ENCODE peak calls at places on chromosome 15, in nine cellular contexts. One of them, this sample, is unnamed.

GRCh38 chr15:73794501-73795133 is 41.5 kb upstream of the INSYN1 start:
- DNase-seq in SK-N-SH: no peak
- DNase-seq in colonic mucosa: no peak
- DNase-seq in cardiac muscle cell: no peak
- DNase-seq in right atrium auricular region: no peak
- DNase-seq in IMR-90: peak; percentile 29
- DNase-seq in tibial nerve: no peak
- DNase-seq in AG04450: no peak
- DNase-seq in heart left ventricle: no peak
- DNase-seq in this sample: no peak

GRCh38 chr15:54810496-54810895 is 386.2 kb downstream of the RSL24D1 start:
- DNase-seq in SK-N-SH: no peak
- DNase-seq in colonic mucosa: no peak
- DNase-seq in cardiac muscle cell: no peak
- DNase-seq in right atrium auricular region: no peak
- DNase-seq in IMR-90: no peak
- DNase-seq in tibial nerve: no peak
- DNase-seq in AG04450: no peak
- DNase-seq in heart left ventricle: no peak
- DNase-seq in this sample: no peak

GRCh38 chr15:75213212-75213767 is 11.6 kb downstream of the C15orf39 start:
- DNase-seq in SK-N-SH: no peak
- DNase-seq in colonic mucosa: no peak
- DNase-seq in cardiac muscle cell: no peak
- DNase-seq in right atrium auricular region: no peak
- DNase-seq in IMR-90: no peak
- DNase-seq in tibial nerve: no peak
- DNase-seq in AG04450: no peak
- DNase-seq in heart left ventricle: no peak
- DNase-seq in this sample: no peak

GRCh38 chr15:32825219-32825618 is 107.4 kb downstream of the GREM1 start:
- DNase-seq in SK-N-SH: no peak
- DNase-seq in colonic mucosa: no peak
- DNase-seq in cardiac muscle cell: no peak
- DNase-seq in right atrium auricular region: no peak
- DNase-seq in IMR-90: no peak
- DNase-seq in tibial nerve: no peak
- DNase-seq in AG04450: no peak
- DNase-seq in heart left ventricle: no peak
- DNase-seq in this sample: no peak

GRCh38 chr15:44788748-44789147 is 52.4 kb downstream of the TRIM69 start:
- DNase-seq in SK-N-SH: no peak
- DNase-seq in colonic mucosa: no peak
- DNase-seq in cardiac muscle cell: no peak
- DNase-seq in right atrium auricular region: no peak
- DNase-seq in IMR-90: no peak
- DNase-seq in tibial nerve: no peak
- DNase-seq in AG04450: no peak
- DNase-seq in heart left ventricle: no peak
- DNase-seq in this sample: no peak

GRCh38 chr15:63553388-63553791 is 43.8 kb upstream of the FBXL22 start:
- DNase-seq in SK-N-SH: no peak
- DNase-seq in colonic mucosa: no peak
- DNase-seq in cardiac muscle cell: peak; percentile 63
- DNase-seq in right atrium auricular region: no peak
- DNase-seq in IMR-90: peak; percentile 97
- DNase-seq in tibial nerve: peak; percentile 15
- DNase-seq in AG04450: peak; percentile 83
- DNase-seq in heart left ventricle: no peak
- DNase-seq in this sample: no peak

GRCh38 chr15:47870956-47871625 is 153.8 kb downstream of the SEMA6D start:
- DNase-seq in SK-N-SH: no peak
- DNase-seq in colonic mucosa: no peak
- DNase-seq in cardiac muscle cell: no peak
- DNase-seq in right atrium auricular region: no peak
- DNase-seq in IMR-90: peak; percentile 38
- DNase-seq in tibial nerve: no peak
- DNase-seq in AG04450: no peak
- DNase-seq in heart left ventricle: no peak
- DNase-seq in this sample: no peak

GRCh38 chr15:34729886-34730285 is 24.9 kb downstream of the GJD2 start:
- DNase-seq in SK-N-SH: no peak
- DNase-seq in colonic mucosa: no peak
- DNase-seq in cardiac muscle cell: no peak
- DNase-seq in right atrium auricular region: no peak
- DNase-seq in IMR-90: no peak
- DNase-seq in tibial nerve: no peak
- DNase-seq in AG04450: no peak
- DNase-seq in heart left ventricle: no peak
- DNase-seq in this sample: no peak

GRCh38 chr15:79970921-79971434 is at the start of gene BCL2A1:
- DNase-seq in SK-N-SH: no peak
- DNase-seq in colonic mucosa: no peak
- DNase-seq in cardiac muscle cell: no peak
- DNase-seq in right atrium auricular region: peak; percentile 59
- DNase-seq in IMR-90: peak; percentile 96
- DNase-seq in tibial nerve: peak; percentile 28
- DNase-seq in AG04450: peak; percentile 56
- DNase-seq in heart left ventricle: no peak
- DNase-seq in this sample: no peak

GRCh38 chr15:60179786-60180391 is 175.8 kb downstream of the FOXB1 start:
- DNase-seq in SK-N-SH: peak; percentile 26
- DNase-seq in colonic mucosa: peak; percentile 25
- DNase-seq in cardiac muscle cell: peak; percentile 50
- DNase-seq in right atrium auricular region: no peak
- DNase-seq in IMR-90: peak; percentile 61
- DNase-seq in tibial nerve: peak; percentile 31
- DNase-seq in AG04450: peak; percentile 18
- DNase-seq in heart left ventricle: no peak
- DNase-seq in this sample: no peak

GRCh38 chr15:73633111-73633990 is at the start of gene NPTN:
- DNase-seq in SK-N-SH: peak; percentile 97
- DNase-seq in colonic mucosa: peak; percentile 99
- DNase-seq in cardiac muscle cell: peak; percentile 98
- DNase-seq in right atrium auricular region: peak; percentile 98
- DNase-seq in IMR-90: peak; percentile 96
- DNase-seq in tibial nerve: peak; percentile 94
- DNase-seq in AG04450: peak; percentile 93
- DNase-seq in heart left ventricle: peak; percentile 99
- DNase-seq in this sample: peak; percentile 100

GRCh38 chr15:25345943-25346342 is 92.9 kb downstream of the UBE3A start:
- DNase-seq in SK-N-SH: peak; percentile 19
- DNase-seq in colonic mucosa: no peak
- DNase-seq in cardiac muscle cell: peak; percentile 50
- DNase-seq in right atrium auricular region: no peak
- DNase-seq in IMR-90: peak; percentile 4
- DNase-seq in tibial nerve: peak; percentile 4
- DNase-seq in AG04450: no peak
- DNase-seq in heart left ventricle: peak; percentile 80
- DNase-seq in this sample: no peak

GRCh38 chr15:88312941-88313579 is 56.5 kb upstream of the NTRK3 start:
- DNase-seq in SK-N-SH: no peak
- DNase-seq in colonic mucosa: no peak
- DNase-seq in cardiac muscle cell: no peak
- DNase-seq in right atrium auricular region: no peak
- DNase-seq in IMR-90: no peak
- DNase-seq in tibial nerve: no peak
- DNase-seq in AG04450: no peak
- DNase-seq in heart left ventricle: no peak
- DNase-seq in this sample: no peak

GRCh38 chr15:58459562-58459961 is 27.8 kb downstream of the LIPC start:
- DNase-seq in SK-N-SH: no peak
- DNase-seq in colonic mucosa: peak; percentile 82
- DNase-seq in cardiac muscle cell: no peak
- DNase-seq in right atrium auricular region: no peak
- DNase-seq in IMR-90: no peak
- DNase-seq in tibial nerve: no peak
- DNase-seq in AG04450: no peak
- DNase-seq in heart left ventricle: peak; percentile 75
- DNase-seq in this sample: no peak

GRCh38 chr15:74793135-74794028 is 11.5 kb downstream of the CSK start:
- DNase-seq in SK-N-SH: no peak
- DNase-seq in colonic mucosa: no peak
- DNase-seq in cardiac muscle cell: no peak
- DNase-seq in right atrium auricular region: no peak
- DNase-seq in IMR-90: no peak
- DNase-seq in tibial nerve: no peak
- DNase-seq in AG04450: no peak
- DNase-seq in heart left ventricle: no peak
- DNase-seq in this sample: no peak

GRCh38 chr15:62403164-62403809 is 238.2 kb upstream of the C2CD4B start:
- DNase-seq in SK-N-SH: no peak
- DNase-seq in colonic mucosa: no peak
- DNase-seq in cardiac muscle cell: no peak
- DNase-seq in right atrium auricular region: no peak
- DNase-seq in IMR-90: peak; percentile 74
- DNase-seq in tibial nerve: no peak
- DNase-seq in AG04450: no peak
- DNase-seq in heart left ventricle: no peak
- DNase-seq in this sample: no peak

GRCh38 chr15:56886878-56887781 is 31.3 kb upstream of the TCF12 start:
- DNase-seq in SK-N-SH: peak; percentile 95
- DNase-seq in colonic mucosa: peak; percentile 92
- DNase-seq in cardiac muscle cell: peak; percentile 98
- DNase-seq in right atrium auricular region: peak; percentile 94
- DNase-seq in IMR-90: peak; percentile 95
- DNase-seq in tibial nerve: peak; percentile 81
- DNase-seq in AG04450: peak; percentile 89
- DNase-seq in heart left ventricle: peak; percentile 97
- DNase-seq in this sample: peak; percentile 96

GRCh38 chr15:72315706-72316370 is 4.1 kb downstream of the CELF6 start:
- DNase-seq in SK-N-SH: peak; percentile 85
- DNase-seq in colonic mucosa: no peak
- DNase-seq in cardiac muscle cell: no peak
- DNase-seq in right atrium auricular region: no peak
- DNase-seq in IMR-90: no peak
- DNase-seq in tibial nerve: no peak
- DNase-seq in AG04450: no peak
- DNase-seq in heart left ventricle: no peak
- DNase-seq in this sample: peak; percentile 65

GRCh38 chr15:42283671-42284070 is 10.4 kb upstream of the TMEM87A start:
- DNase-seq in SK-N-SH: no peak
- DNase-seq in colonic mucosa: no peak
- DNase-seq in cardiac muscle cell: no peak
- DNase-seq in right atrium auricular region: no peak
- DNase-seq in IMR-90: no peak
- DNase-seq in tibial nerve: no peak
- DNase-seq in AG04450: no peak
- DNase-seq in heart left ventricle: no peak
- DNase-seq in this sample: no peak
- TF ChIP-seq CTCF in SK-N-SH: no peak
- TF ChIP-seq CTCF in colonic mucosa: no peak
- TF ChIP-seq CTCF in cardiac muscle cell: no peak
- TF ChIP-seq CTCF in right atrium auricular region: no peak
- TF ChIP-seq CTCF in IMR-90: no peak
- TF ChIP-seq CTCF in tibial nerve: no peak
- TF ChIP-seq CTCF in AG04450: no peak
- TF ChIP-seq CTCF in heart left ventricle: no peak
- TF ChIP-seq CTCF in this sample: no peak

DNA sequence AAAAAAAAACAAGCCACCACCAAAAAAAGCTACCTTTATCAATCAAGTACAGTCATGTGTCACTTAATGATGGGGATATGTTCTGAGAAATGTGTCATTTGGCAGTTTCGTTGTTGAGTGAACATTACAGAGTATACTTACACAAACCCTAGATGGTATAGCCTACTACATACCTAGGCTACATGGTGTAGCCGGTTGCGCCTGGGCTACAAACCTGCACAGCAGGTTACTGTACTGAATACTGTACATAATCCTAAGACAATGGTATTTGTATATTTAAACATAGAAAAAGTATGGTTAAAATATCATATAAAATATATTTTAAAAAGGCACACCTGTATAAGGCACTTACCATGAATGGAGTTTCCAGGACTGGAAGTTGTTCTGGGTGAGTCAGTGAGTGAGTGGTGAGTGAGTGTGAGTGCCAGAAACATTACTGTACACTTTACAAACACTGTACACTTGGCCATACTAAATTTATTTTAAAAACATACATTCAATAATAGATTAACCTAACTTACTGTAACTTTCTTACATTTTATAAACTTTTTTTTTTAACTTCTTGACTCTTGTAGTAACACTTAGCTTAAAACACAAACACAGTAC is 25.9 kb upstream of the JMJD7 start:
- DNase-seq in SK-N-SH: no peak
- DNase-seq in colonic mucosa: no peak
- DNase-seq in cardiac muscle cell: no peak
- DNase-seq in right atrium auricular region: no peak
- DNase-seq in IMR-90: peak; percentile 77
- DNase-seq in tibial nerve: no peak
- DNase-seq in AG04450: no peak
- DNase-seq in heart left ventricle: no peak
- DNase-seq in this sample: no peak
- H3K27ac ChIP-seq in SK-N-SH: peak overlapping the region; percentile 25
- H3K27ac ChIP-seq in colonic mucosa: no peak overlapping the region
- H3K27ac ChIP-seq in cardiac muscle cell: no peak overlapping the region
- H3K27ac ChIP-seq in right atrium auricular region: no peak overlapping the region
- H3K27ac ChIP-seq in IMR-90: no peak overlapping the region
- H3K27ac ChIP-seq in tibial nerve: no peak overlapping the region
- H3K27ac ChIP-seq in AG04450: no peak overlapping the region
- H3K27ac ChIP-seq in heart left ventricle: no peak overlapping the region
- H3K27ac ChIP-seq in this sample: peak overlapping the region; percentile 90

DNA sequence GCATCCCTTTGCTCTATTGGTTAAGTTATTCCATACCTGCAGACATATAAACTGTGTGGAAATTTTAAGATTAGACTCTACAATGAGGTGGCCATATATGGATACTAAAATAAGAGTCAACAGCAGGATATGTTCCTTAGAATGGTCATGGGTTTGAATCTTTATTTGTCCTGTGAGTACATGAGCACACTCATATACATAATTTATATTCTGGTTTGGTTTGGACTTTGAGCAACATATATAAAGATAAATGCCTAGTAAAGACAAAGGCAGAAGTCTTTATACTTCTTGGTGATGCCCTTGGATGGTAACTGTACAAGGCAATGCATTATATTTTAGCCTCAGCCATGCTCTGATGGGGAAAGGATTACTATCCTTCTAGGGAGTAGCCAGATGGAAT is 60.2 kb downstream of the HMG20A start:
- DNase-seq in SK-N-SH: no peak
- DNase-seq in colonic mucosa: no peak
- DNase-seq in cardiac muscle cell: no peak
- DNase-seq in right atrium auricular region: no peak
- DNase-seq in IMR-90: no peak
- DNase-seq in tibial nerve: no peak
- DNase-seq in AG04450: no peak
- DNase-seq in heart left ventricle: no peak
- DNase-seq in this sample: no peak
- TF ChIP-seq CTCF in SK-N-SH: no peak
- TF ChIP-seq CTCF in colonic mucosa: no peak
- TF ChIP-seq CTCF in cardiac muscle cell: no peak
- TF ChIP-seq CTCF in right atrium auricular region: no peak
- TF ChIP-seq CTCF in IMR-90: no peak
- TF ChIP-seq CTCF in tibial nerve: no peak
- TF ChIP-seq CTCF in AG04450: no peak
- TF ChIP-seq CTCF in heart left ventricle: no peak
- TF ChIP-seq CTCF in this sample: no peak

DNA sequence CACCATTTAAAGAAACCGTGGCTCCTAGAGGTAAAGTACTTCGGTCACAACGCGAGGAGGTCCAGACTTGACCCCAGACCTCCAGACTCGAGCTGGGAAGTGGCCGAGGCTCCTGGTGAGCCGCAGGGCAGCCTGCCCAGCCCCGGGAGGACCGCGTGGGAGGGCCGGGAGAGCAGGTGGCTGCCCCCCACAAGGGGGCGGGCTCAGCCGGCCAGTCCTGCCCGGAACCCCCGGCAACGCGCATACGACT is at the start of gene SLC27A2:
- DNase-seq in SK-N-SH: peak; percentile 86
- DNase-seq in colonic mucosa: peak; percentile 68
- DNase-seq in cardiac muscle cell: no peak
- DNase-seq in right atrium auricular region: no peak
- DNase-seq in IMR-90: peak; percentile 4
- DNase-seq in tibial nerve: no peak
- DNase-seq in AG04450: no peak
- DNase-seq in heart left ventricle: no peak
- DNase-seq in this sample: no peak
- H3K27ac ChIP-seq in SK-N-SH: no peak within 1 kb of the TSS
- H3K27ac ChIP-seq in colonic mucosa: peak within 1 kb of the TSS; percentile 60
- H3K27ac ChIP-seq in cardiac muscle cell: no peak within 1 kb of the TSS
- H3K27ac ChIP-seq in right atrium auricular region: no peak within 1 kb of the TSS
- H3K27ac ChIP-seq in IMR-90: no peak within 1 kb of the TSS
- H3K27ac ChIP-seq in tibial nerve: no peak within 1 kb of the TSS
- H3K27ac ChIP-seq in AG04450: no peak within 1 kb of the TSS
- H3K27ac ChIP-seq in heart left ventricle: no peak within 1 kb of the TSS
- H3K27ac ChIP-seq in this sample: no peak within 1 kb of the TSS

This sample was measured in RWPE2.